ENCODE peak calls at places on chromosome 10, in four cellular contexts. W, V, Q and P are unnamed samples.

GRCh38 chr10:128307819-128308218 is 181.6 kb upstream of the MKI67 start:
- DNase-seq in Q (no peak), W (no peak), V (no peak), P (no peak)

GRCh38 chr10:85791846-85792532 is 574.6 kb downstream of the GRID1 start:
- DNase-seq in Q (no peak), W (no peak), V (no peak), P (no peak)

GRCh38 chr10:119666709-119667004 is 15.5 kb downstream of the BAG3 start:
- DNase-seq in Q (no peak), V (no peak), W (no peak), P (no peak)

GRCh38 chr10:15670880-15671279 is 48.8 kb downstream of the ITGA8 start:
- DNase-seq in W (no peak), Q (no peak), V (no peak), P (no peak)

GRCh38 chr10:133017203-133017601 is 70.5 kb upstream of the ADGRA1 start:
- DNase-seq in W (no peak), V (no peak), Q (no peak), P (no peak)

GRCh38 chr10:4359003-4359402 is 467.0 kb upstream of the AKR1E2 start:
- DNase-seq in Q (no peak), W (no peak), V (no peak), P (no peak)

GRCh38 chr10:29598861-29599311 is 35.9 kb downstream of the SVIL start:
- DNase-seq in Q (no peak), V (no peak), W (no peak), P (no peak)

GRCh38 chr10:111539246-111539645 is 462.4 kb downstream of the ADRA2A start:
- DNase-seq in V (no peak), Q (no peak), W (no peak), P (no peak)

GRCh38 chr10:32680803-32681557 is 235.0 kb downstream of the CCDC7 start:
- DNase-seq in W (no peak), V (no peak), Q (no peak), P (no peak)

GRCh38 chr10:110373059-110373458 is 68.3 kb upstream of the SMNDC1 start:
- DNase-seq in Q (no peak), W (no peak), V (no peak), P (no peak)

GRCh38 chr10:51651063-51651462 is 48.3 kb downstream of the CSTF2T start:
- DNase-seq in V (no peak), W (no peak), Q (no peak), P (no peak)

GRCh38 chr10:32377458-32378370 is 30.8 kb upstream of the EPC1 start:
- DNase-seq in V (peak; percentile 25), W (peak; percentile 36), Q (no peak), P (no peak)

GRCh38 chr10:78852856-78853255 is 215.9 kb upstream of the ZMIZ1 start:
- DNase-seq in Q (no peak), W (no peak), V (peak; percentile 38), P (no peak)

DNA sequence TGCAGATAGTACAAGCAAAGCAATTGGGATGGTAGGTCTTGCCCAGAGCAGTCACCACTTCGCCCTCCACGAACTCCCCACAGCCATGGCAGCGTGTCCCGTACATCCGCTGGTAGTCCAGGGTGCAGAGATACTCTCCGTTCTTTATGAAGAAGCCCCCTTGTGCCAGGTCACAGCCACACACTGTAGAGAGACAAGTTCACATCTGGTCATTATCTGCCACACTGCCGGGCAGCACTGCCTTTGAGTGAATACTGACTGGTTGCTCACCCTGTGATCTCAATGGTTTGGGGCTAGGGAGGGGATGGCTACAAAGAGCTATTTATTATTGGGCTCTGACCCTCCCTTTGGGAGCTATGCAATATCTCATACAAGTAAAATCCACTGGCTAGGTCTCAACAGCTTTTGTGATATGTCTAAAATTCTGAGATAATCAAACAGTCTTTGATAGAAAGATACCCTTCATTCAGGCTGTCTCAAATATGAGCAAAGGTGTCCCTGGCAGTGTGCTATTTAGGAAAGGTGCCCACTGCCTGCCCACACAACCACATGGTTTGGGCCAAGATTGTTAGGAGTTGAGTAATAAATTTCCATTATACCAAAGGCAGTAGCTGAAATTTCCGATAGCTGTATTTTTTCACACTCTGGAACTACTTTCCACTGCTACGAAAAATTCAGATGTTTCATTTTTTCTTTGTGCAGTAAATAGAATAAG is 82.5 kb downstream of the ABLIM1 start:
- DNase-seq in Q (no peak), V (no peak), W (no peak), P (no peak)
- TF ChIP-seq SPI1 in Q (no peak), V (no peak), W (no peak), P (no peak)

GRCh38 chr10:11930342-11930978 is 107.3 kb downstream of the PROSER2 start:
- DNase-seq in W (no peak), V (no peak), Q (no peak), P (no peak)
- TF ChIP-seq SPI1 in W (no peak), V (no peak), Q (no peak), P (no peak)

GRCh38 chr10:116774728-116775151 is 32.4 kb upstream of the HSPA12A start:
- DNase-seq in Q (no peak), V (no peak), W (no peak), P (no peak)
- TF ChIP-seq SPI1 in Q (no peak), V (no peak), W (no peak), P (no peak)

DNA sequence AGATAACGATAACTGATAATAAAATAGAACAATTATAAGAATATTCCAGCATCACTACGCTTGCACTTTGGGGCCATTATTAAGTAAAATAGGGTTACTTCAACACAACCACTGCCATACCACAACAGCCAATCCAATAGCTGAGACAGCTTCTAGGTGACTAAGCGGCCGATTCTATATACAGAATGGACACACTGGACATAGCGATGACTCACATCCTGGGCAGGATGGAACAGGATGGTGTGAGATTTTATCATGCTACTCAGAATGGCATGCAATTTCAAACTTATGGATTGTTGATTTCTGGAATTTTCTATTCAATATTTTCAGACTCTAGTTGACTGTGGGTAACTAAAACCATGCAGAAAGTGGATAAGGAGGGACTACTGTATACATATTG is 920.9 kb downstream of the LRMDA start:
- DNase-seq in V (no peak), W (no peak), Q (no peak), P (no peak)
- TF ChIP-seq SPI1 in V (no peak), W (no peak), Q (no peak), P (no peak)

GRCh38 chr10:117386805-117387204 is 11.6 kb upstream of the PDZD8 start:
- DNase-seq in Q (no peak), V (no peak), W (no peak), P (no peak)
- TF ChIP-seq SPI1 in Q (no peak), V (no peak), W (no peak), P (no peak)